ENCODE peak calls at places on chromosomes 16 and 17, in four cellular contexts. C is A549, E is breast epithelium, P is right lobe of liver. I is an unnamed sample.

GRCh38 chr16:10509534-10510025 is 70.8 kb downstream of the EMP2 start:
- DNase-seq in C (peak; percentile 84), E (no peak), P (peak; percentile 71), I (no peak)

GRCh38 chr16:57411362-57411976 is 6.9 kb downstream of the CCL17 start:
- DNase-seq in C (no peak), E (no peak), P (no peak), I (no peak)

GRCh38 chr17:35726609-35727460 is 4.6 kb upstream of the RASL10B start:
- DNase-seq in P (no peak), C (no peak), E (no peak), I (no peak)

GRCh38 chr17:1989135-1989534 is 36.0 kb downstream of the RTN4RL1 start:
- DNase-seq in P (no peak), E (no peak), C (peak; percentile 55), I (no peak)

GRCh38 chr16:22782299-22782698 is 31.7 kb upstream of the HS3ST2 start:
- DNase-seq in C (no peak), E (no peak), P (no peak), I (no peak)

GRCh38 chr16:10180771-10181163 is 1.5 kb downstream of the GRIN2A start:
- DNase-seq in C (peak; percentile 17), E (no peak), P (peak; percentile 57), I (no peak)

GRCh38 chr16:51180719-51181494 is 29.8 kb upstream of the SALL1 start:
- DNase-seq in C (no peak), E (no peak), P (no peak), I (no peak)

GRCh38 chr17:968812-969766 is 10.5 kb downstream of the NXN start:
- DNase-seq in C (no peak), P (no peak), E (no peak), I (no peak)

GRCh38 chr16:55056585-55057520 is 126.2 kb downstream of the IRX5 start:
- DNase-seq in E (no peak), C (peak; percentile 19), P (no peak), I (no peak)

GRCh38 chr17:73103661-73104335 is 11.3 kb upstream of the SLC39A11 start:
- DNase-seq in E (no peak), C (no peak), P (no peak), I (no peak)

GRCh38 chr17:17508641-17509591 is 12.7 kb upstream of the RASD1 start:
- DNase-seq in C (no peak), P (peak; percentile 48), E (no peak), I (no peak)

GRCh38 chr17:78828470-78829185 is 12.0 kb downstream of the USP36 start:
- DNase-seq in P (no peak), C (peak; percentile 67), E (no peak), I (no peak)

GRCh38 chr17:12743046-12743445 is 46.3 kb upstream of the ARHGAP44 start:
- DNase-seq in P (no peak), E (no peak), C (no peak), I (no peak)

GRCh38 chr17:12738624-12739023 is 50.7 kb upstream of the ARHGAP44 start:
- DNase-seq in E (no peak), C (no peak), P (no peak), I (no peak)

GRCh38 chr17:12739500-12739899 is 49.8 kb upstream of the ARHGAP44 start:
- DNase-seq in P (no peak), E (no peak), C (no peak), I (no peak)

GRCh38 chr17:12745481-12745880 is 43.8 kb upstream of the ARHGAP44 start:
- DNase-seq in E (no peak), P (no peak), C (no peak), I (peak; percentile 19)

DNA sequence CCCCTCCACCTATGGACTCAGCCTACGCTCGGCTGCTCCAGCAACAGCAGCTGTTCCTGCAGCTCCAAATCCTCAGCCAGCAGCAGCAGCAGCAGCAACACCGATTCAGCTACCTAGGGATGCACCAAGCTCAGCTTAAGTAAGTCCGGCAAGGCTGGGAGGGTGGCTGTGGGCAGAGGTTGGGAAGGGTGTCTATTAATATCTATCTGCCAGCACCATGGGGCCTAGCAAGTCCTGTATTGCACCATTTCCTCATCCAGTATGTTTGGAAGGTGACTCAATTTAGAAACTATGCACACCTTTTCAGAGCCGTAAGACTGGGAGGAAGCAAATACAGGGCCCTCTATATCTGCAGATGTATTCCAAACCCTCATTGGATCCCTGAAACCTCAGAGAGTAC is 45.0 kb upstream of the ARHGAP44 start:
- DNase-seq in C (no peak), E (no peak), P (no peak), I (no peak)
- H3K27ac ChIP-seq in C (no peak overlapping the region), E (no peak overlapping the region), P (no peak overlapping the region), I (no peak overlapping the region)

GRCh38 chr16:67521095-67521804 is 7.4 kb upstream of the RIPOR1 start:
- DNase-seq in P (peak; percentile 94), C (peak; percentile 96), E (peak; percentile 96), I (no peak)

GRCh38 chr16:67516296-67517177 is 12.1 kb upstream of the RIPOR1 start:
- DNase-seq in P (no peak), E (no peak), C (peak; percentile 44), I (no peak)

GRCh38 chr16:67517178-67517492 is 11.5 kb upstream of the RIPOR1 start:
- DNase-seq in C (no peak), P (no peak), E (no peak), I (no peak)

GRCh38 chr16:67518676-67519075 is 10.0 kb upstream of the RIPOR1 start:
- DNase-seq in P (no peak), C (no peak), E (no peak), I (no peak)

DNA sequence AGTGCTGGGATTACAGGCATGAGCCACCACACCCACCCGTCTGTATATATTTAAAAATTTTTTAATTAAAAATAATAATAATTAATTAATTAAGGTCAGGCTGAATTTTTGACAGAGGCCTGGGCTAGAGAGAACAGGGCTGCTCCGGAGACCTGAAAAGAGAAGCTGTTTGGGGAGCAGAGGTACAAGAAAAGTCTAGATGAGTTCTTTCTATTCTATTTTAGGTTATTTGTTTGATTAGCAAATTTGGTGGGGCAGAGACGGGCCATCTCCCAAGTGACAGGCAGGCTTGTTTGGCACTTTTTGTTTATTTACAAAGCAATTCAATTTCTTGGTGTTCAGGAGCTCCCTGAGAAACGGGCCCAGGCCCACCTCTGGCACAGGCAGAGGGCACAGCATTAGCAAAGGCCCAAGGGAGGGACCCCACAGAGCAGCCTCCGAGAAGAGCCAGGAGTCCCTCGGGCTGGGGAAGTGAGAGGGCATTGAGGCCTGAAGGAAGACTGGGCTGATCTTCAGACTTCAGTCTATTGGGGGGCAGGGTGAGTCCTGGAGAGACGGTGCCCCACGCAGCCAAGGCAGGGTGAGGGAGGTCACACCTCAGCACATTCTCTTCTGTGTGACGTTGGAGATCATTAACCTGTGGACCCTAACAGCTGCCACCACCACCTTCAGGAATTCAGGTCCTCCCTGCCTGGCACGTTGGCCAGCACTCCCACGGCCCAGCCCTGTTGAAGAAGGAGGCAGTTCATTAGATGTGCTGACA is 10.8 kb upstream of the RIPOR1 start:
- DNase-seq in P (no peak), C (no peak), E (no peak), I (no peak)
- H3K4me3 ChIP-seq in P (no peak overlapping the region), C (no peak overlapping the region), E (no peak overlapping the region), I (no peak overlapping the region)

DNA sequence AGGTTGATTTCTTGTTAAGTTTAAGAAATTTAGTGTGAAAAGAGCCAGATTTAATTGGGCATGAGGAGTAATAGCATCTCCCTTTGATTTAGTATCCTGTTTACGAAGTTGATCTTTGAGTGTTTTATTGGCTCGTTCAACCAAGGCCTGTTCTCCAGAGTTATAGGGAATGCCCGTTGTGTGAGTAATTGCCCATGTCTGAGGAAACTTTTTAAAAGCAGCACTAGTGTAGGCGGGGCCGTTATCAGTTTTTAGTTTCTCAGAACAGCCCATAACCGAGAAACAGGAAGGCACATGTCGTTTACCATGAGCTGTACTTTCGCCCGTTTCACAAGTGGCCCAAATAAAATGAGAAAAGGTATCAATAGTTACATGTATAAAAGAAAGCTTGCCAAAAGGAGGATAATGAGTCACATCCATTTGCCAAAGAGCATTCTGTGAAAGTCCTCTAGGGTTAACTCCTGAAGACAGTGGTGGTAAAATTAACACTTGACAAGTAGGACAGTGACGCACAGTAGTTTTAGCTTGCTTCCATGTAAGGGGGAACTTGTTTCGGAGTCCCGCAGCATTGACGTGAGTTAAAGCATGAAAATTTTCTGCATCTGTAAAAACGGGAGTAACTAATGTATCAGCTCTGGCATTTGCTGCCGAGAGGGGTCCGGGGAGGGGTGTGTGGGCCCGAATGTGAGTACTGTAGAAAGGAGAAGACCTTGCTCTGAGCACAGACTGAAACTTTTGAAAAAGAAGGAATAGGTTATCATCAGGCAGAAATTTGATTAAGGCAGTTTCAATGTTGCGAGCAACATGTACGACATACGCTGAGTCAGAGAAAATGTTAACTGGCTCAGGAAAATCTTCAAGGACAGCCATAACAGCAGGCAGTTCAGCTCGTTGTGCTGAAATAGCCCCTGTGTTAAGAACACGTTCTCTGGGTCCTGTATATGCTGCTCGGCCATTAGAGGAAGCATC is 18.5 kb upstream of the KCTD5 start:
- DNase-seq in E (no peak), P (no peak), C (no peak), I (no peak)
- H3K27ac ChIP-seq in E (peak overlapping the region; percentile 62), P (no peak overlapping the region), C (no peak overlapping the region), I (peak overlapping the region; percentile 76)

DNA sequence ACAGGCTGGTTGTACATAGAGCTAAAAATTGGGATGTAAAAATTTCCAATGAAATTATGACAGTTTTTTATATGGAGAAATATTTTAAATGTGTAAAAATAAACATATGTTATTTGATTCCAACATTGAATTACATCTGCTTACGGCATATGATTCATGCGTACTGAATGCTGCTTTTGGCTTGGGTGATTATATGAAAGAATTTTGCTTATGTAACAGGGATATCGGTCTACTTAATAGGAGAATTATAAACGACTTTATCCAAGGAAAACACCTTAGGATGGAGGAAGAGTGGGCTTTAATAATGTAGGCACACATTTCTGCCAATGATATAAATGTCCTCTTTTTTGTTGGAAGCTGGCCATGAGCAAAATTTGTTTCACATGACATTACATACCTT is 197.3 kb upstream of the GOT2 start:
- DNase-seq in C (no peak), E (no peak), P (no peak), I (no peak)
- H3K4me3 ChIP-seq in C (no peak overlapping the region), E (no peak overlapping the region), P (no peak overlapping the region), I (no peak overlapping the region)

DNA sequence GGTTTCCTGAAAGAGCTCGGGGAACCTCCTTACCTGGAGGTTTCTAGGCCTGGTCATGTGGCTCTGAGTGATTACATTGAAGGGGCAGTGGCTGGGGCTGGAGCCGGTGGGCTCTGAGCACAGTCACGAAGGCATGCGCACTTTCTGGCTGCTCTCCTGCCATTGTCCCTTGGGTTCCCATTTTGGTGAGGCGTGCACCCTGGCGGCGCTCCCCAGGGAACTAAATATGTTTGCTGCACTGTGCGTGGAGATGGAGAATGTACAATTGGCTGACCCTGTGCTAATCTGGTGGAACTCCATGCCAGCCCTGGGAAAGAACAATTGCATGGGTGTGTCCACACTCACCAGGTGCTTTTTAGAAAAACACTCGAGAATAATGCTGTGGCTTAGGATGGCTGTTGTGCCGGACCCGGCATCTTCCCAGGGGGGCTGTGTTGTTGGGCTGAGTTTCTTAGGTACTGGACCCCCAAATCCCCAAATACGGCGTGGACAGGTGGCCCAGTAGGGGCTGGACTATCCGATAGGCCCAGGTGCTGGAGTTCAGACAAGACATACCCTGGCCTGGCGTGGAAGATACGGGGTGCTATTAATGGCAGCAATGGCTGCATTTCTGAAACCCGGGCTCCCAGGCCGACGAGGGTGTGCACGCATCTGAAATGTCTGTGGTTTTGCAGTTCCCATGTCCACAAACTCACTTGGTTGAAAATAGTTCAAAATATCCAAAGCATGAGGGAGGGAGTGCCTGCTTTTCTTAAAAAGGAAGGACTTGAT is 230.5 kb downstream of the SEC14L1 start:
- DNase-seq in E (no peak), C (no peak), P (peak; percentile 17), I (no peak)
- H3K27ac ChIP-seq in E (peak overlapping the region; percentile 93), C (peak overlapping the region; percentile 3), P (no peak overlapping the region), I (peak overlapping the region; percentile 95)

I was measured in vagina.